ENCODE peak calls at places on chromosomes 5 and 9, in ten cellular contexts. E, R, G, Z, T, P, N, B, I and S are unnamed samples.

GRCh38 chr5:54638090-54638489 is 120.5 kb downstream of the SNX18 start:
- DNase-seq in I (no peak), G (no peak), B (no peak), T (no peak), Z (no peak), N (no peak), E (no peak), R (no peak), P (no peak), S (no peak)

GRCh38 chr9:128026255-128027165 is 40.6 kb downstream of the NAIF1 start:
- DNase-seq in E (no peak), N (no peak), P (peak), B (no peak), Z (peak), T (no peak), G (no peak), I (peak), R (peak), S (no peak)

GRCh38 chr5:103434057-103434456 is 128.5 kb downstream of the NUDT12 start:
- DNase-seq in E (no peak), R (no peak), B (no peak), G (peak), T (no peak), P (no peak), Z (no peak), N (no peak), I (no peak), S (no peak)

GRCh38 chr5:126597156-126597555 is 2.1 kb upstream of the ALDH7A1 start:
- DNase-seq in G (no peak), N (no peak), I (no peak), E (peak), T (no peak), P (peak), B (peak), Z (no peak), R (no peak), S (no peak)

GRCh38 chr5:22250528-22250927 is 602.6 kb downstream of the CDH12 start:
- DNase-seq in T (no peak), Z (no peak), E (no peak), B (no peak), N (no peak), P (no peak), R (no peak), I (no peak), G (no peak), S (no peak)

GRCh38 chr9:82934949-82935348 is 128.0 kb downstream of the RASEF start:
- DNase-seq in G (no peak), T (no peak), P (peak), R (no peak), B (no peak), N (no peak), I (no peak), E (peak), Z (no peak), S (no peak)

GRCh38 chr5:150503977-150504620 is 3.8 kb upstream of the NDST1 start:
- DNase-seq in B (no peak), N (no peak), I (no peak), T (peak), P (peak), R (no peak), E (peak), G (no peak), Z (no peak), S (no peak)

GRCh38 chr5:43041669-43042175 is 1.6 kb upstream of the ANXA2R start:
- DNase-seq in Z (peak), T (no peak), B (peak), I (no peak), G (peak), N (no peak), P (peak), R (no peak), E (no peak), S (peak)

GRCh38 chr5:75640395-75640794 is 29.1 kb downstream of the ANKDD1B start:
- DNase-seq in P (peak), G (no peak), T (no peak), B (peak), N (no peak), E (peak), Z (no peak), I (no peak), R (no peak), S (no peak)

GRCh38 chr5:102834438-102834964 is 79.4 kb downstream of the PAM start:
- DNase-seq in P (no peak), R (no peak), E (no peak), B (no peak), I (no peak), Z (no peak), T (no peak), G (no peak), N (no peak), S (no peak)

GRCh38 chr5:135393691-135394090 is 5.3 kb downstream of the MACROH2A1 start:
- DNase-seq in P (no peak), B (no peak), T (no peak), N (no peak), Z (no peak), E (peak), G (no peak), I (no peak), R (no peak), S (no peak)

GRCh38 chr9:92745881-92746280 is 18.8 kb downstream of the BICD2 start:
- DNase-seq in Z (no peak), E (no peak), B (no peak), R (no peak), G (no peak), N (no peak), T (no peak), P (no peak), I (no peak), S (no peak)

GRCh38 chr9:93240891-93241334 is 57.0 kb downstream of the WNK2 start:
- DNase-seq in N (no peak), G (no peak), R (no peak), T (no peak), P (no peak), I (no peak), Z (no peak), B (no peak), E (no peak), S (no peak)

GRCh38 chr5:132011561-132012384 is at the start of gene ACSL6:
- DNase-seq in G (peak), N (no peak), E (no peak), I (peak), P (no peak), Z (no peak), B (no peak), T (peak), R (no peak), S (peak)

GRCh38 chr5:163658702-163659567 is 153.5 kb downstream of the MAT2B start:
- DNase-seq in R (no peak), G (peak), E (no peak), P (no peak), T (no peak), I (no peak), Z (no peak), N (no peak), B (no peak), S (no peak)

GRCh38 chr9:134641173-134641985 is at the start of gene COL5A1:
- DNase-seq in P (peak), Z (no peak), T (peak), N (peak), R (no peak), I (no peak), E (peak), G (peak), B (peak), S (peak)

GRCh38 chr5:104088876-104089778 is 526.5 kb upstream of the NUDT12 start:
- DNase-seq in N (no peak), P (no peak), E (peak), T (no peak), G (no peak), R (no peak), Z (no peak), B (peak), I (no peak), S (no peak)

GRCh38 chr9:112020680-112021596 is 124.3 kb downstream of the UGCG start:
- DNase-seq in N (no peak), T (no peak), R (no peak), Z (no peak), B (no peak), G (no peak), P (peak), I (no peak), E (peak), S (no peak)

GRCh38 chr9:22008662-22009562 is at the start of gene CDKN2B:
- DNase-seq in G (peak), T (peak), B (no peak), P (peak), R (peak), I (peak), N (peak), E (peak), Z (peak), S (peak)

GRCh38 chr9:112734892-112735291 is 15.7 kb upstream of the SNX30 start:
- DNase-seq in R (no peak), N (no peak), E (no peak), T (no peak), Z (no peak), G (no peak), I (no peak), B (no peak), P (no peak), S (no peak)

GRCh38 chr9:134624827-134625181 is 16.8 kb upstream of the COL5A1 start:
- DNase-seq in E (peak), T (no peak), N (no peak), Z (no peak), B (no peak), I (no peak), R (no peak), P (peak), G (no peak), S (no peak)

GRCh38 chr9:8613346-8613825 is 813.8 kb upstream of the DMAC1 start:
- DNase-seq in R (no peak), N (no peak), E (no peak), Z (no peak), T (no peak), B (no peak), G (no peak), P (no peak), I (no peak), S (no peak)

GRCh38 chr5:142661143-142661542 is 24.7 kb downstream of the FGF1 start:
- DNase-seq in G (no peak), N (no peak), I (no peak), E (no peak), P (no peak), T (no peak), Z (no peak), B (no peak), R (no peak), S (no peak)

GRCh38 chr5:142661957-142662356 is 23.9 kb downstream of the FGF1 start:
- DNase-seq in T (no peak), I (no peak), E (no peak), N (no peak), P (no peak), G (no peak), B (no peak), R (no peak), Z (no peak), S (no peak)

GRCh38 chr5:142660731-142661130 is 25.2 kb downstream of the FGF1 start:
- DNase-seq in I (no peak), N (no peak), T (no peak), Z (no peak), G (no peak), P (no peak), R (no peak), E (no peak), B (no peak), S (no peak)

GRCh38 chr5:142664634-142665033 is 21.3 kb downstream of the FGF1 start:
- DNase-seq in E (no peak), G (no peak), P (no peak), I (no peak), R (no peak), T (no peak), N (no peak), Z (no peak), B (no peak), S (no peak)

GRCh38 chr5:142664067-142664466 is 21.8 kb downstream of the FGF1 start:
- DNase-seq in I (no peak), Z (no peak), G (no peak), N (no peak), E (no peak), B (no peak), R (no peak), P (no peak), T (no peak), S (no peak)
- TF ChIP-seq CTCF in I (no peak), Z (no peak), G (no peak), N (no peak), E (no peak), B (no peak), R (no peak), P (no peak), T (no peak), S (no peak)

DNA sequence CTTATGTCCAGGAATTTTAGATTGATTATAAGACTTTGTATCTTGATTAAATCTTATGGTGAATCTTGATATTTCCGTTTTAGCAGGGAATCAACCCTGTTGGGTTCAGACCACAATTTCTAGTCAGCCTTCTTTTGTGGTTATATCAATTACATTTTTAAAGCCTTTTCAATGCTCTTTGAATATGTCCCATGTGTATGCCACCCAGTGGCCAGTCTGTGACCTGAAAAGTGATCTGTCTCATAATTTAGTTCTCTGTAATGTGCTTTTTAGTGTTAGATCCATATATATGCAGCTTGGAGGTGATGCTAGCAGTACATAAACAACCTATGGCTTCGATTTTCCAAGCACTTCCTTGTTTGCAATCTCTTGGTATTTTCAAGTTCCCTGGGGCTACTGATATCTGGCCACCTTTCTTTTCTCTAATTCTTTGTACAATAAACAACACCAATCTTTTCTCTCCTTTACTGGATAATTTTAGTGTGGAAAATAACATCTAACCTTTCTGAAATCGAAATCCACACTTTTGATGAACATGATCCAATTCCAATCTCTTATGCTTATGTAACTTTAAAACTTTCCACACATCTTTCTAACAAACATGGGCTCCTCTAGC is 28.8 kb downstream of the PDE8B start:
- DNase-seq in P (peak), R (no peak), E (no peak), Z (peak), G (no peak), B (peak), T (no peak), I (no peak), N (no peak), S (no peak)
- TF ChIP-seq CTCF in P (peak), R (peak), E (peak), Z (peak), G (peak), B (peak), T (peak), I (no peak), N (peak), S (peak)

GRCh38 chr9:131813116-131813515 is 73.2 kb upstream of the RAPGEF1 start:
- DNase-seq in I (no peak), T (no peak), B (no peak), P (no peak), G (no peak), E (no peak), Z (no peak), R (no peak), N (no peak), S (no peak)

GRCh38 chr9:131812116-131812790 is 72.4 kb upstream of the RAPGEF1 start:
- DNase-seq in P (no peak), N (no peak), Z (no peak), R (no peak), T (no peak), E (no peak), G (no peak), I (no peak), B (no peak), S (no peak)

GRCh38 chr9:131811405-131811804 is 71.5 kb upstream of the RAPGEF1 start:
- DNase-seq in P (no peak), R (no peak), I (no peak), N (no peak), E (no peak), G (no peak), T (no peak), Z (no peak), B (no peak), S (no peak)

GRCh38 chr9:131809941-131810344 is 70.1 kb upstream of the RAPGEF1 start:
- DNase-seq in N (no peak), E (peak), R (no peak), Z (no peak), G (no peak), T (no peak), I (no peak), P (no peak), B (no peak), S (no peak)

GRCh38 chr9:131810351-131811170 is 70.7 kb upstream of the RAPGEF1 start:
- DNase-seq in G (no peak), R (no peak), E (no peak), P (no peak), I (no peak), Z (peak), B (no peak), N (no peak), T (no peak), S (no peak)
- TF ChIP-seq CTCF in G (no peak), R (no peak), E (no peak), P (no peak), I (no peak), Z (peak), B (no peak), N (no peak), T (no peak), S (no peak)

GRCh38 chr9:20397348-20397747 is 225.0 kb downstream of the MLLT3 start:
- DNase-seq in T (no peak), Z (no peak), P (no peak), B (no peak), E (no peak), R (no peak), G (no peak), I (no peak), N (no peak), S (no peak)

GRCh38 chr9:20395671-20396070 is 226.6 kb downstream of the MLLT3 start:
- DNase-seq in G (no peak), R (no peak), P (peak), E (no peak), B (no peak), N (no peak), I (no peak), T (no peak), Z (no peak), S (no peak)

GRCh38 chr9:20391208-20391607 is 231.1 kb downstream of the MLLT3 start:
- DNase-seq in T (no peak), E (no peak), I (no peak), G (no peak), Z (no peak), B (no peak), R (no peak), N (no peak), P (no peak), S (no peak)

GRCh38 chr9:20396509-20396908 is 225.8 kb downstream of the MLLT3 start:
- DNase-seq in P (no peak), Z (no peak), N (no peak), R (no peak), G (no peak), E (no peak), T (no peak), B (no peak), I (no peak), S (no peak)

DNA sequence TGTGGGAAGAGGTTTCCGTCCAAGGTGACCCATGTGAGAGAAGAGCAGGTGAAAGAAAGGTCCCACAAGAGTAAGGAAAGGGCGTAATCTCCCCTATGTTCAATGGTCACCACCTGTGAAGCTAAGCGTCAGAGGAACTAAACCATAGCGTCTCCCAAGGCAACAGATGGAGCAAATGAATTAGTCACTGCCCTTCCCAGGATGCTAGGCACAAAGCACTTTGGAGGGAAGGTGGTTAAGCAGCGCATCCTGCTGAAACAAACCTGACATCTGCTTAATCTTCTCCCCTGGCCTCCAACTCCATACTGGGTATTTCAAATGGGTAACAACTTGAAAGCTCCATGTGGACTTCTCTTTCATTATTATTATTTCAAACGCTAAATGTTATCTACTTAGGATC is 227.4 kb downstream of the MLLT3 start:
- DNase-seq in Z (no peak), N (no peak), P (no peak), B (no peak), I (no peak), G (no peak), E (no peak), R (no peak), T (no peak), S (no peak)
- TF ChIP-seq CTCF in Z (no peak), N (no peak), P (no peak), B (no peak), I (no peak), G (no peak), E (no peak), R (no peak), T (no peak), S (no peak)